ENCODE peak calls at places on chromosomes 6 and 20, in five cellular contexts. One of them, this sample, is unnamed.

GRCh38 chr20:38229376-38230252 is 30.9 kb downstream of the KIAA1755 start:
- DNase-seq in hepatocyte: no peak
- DNase-seq in vagina: no peak
- DNase-seq in D721Med: peak
- DNase-seq in BE2C: no peak
- DNase-seq in this sample: no peak

GRCh38 chr6:106309766-106310373 is 15.7 kb downstream of the ATG5 start:
- DNase-seq in BE2C: no peak
- DNase-seq in D721Med: no peak
- DNase-seq in vagina: no peak
- DNase-seq in hepatocyte: no peak
- DNase-seq in this sample: no peak

GRCh38 chr6:170102038-170102437 is 188.8 kb downstream of the DLL1 start:
- DNase-seq in hepatocyte: no peak
- DNase-seq in vagina: peak
- DNase-seq in BE2C: no peak
- DNase-seq in D721Med: no peak
- DNase-seq in this sample: no peak

GRCh38 chr6:35778437-35778836 is 2.0 kb downstream of the CLPSL2 start:
- DNase-seq in D721Med: no peak
- DNase-seq in BE2C: no peak
- DNase-seq in hepatocyte: no peak
- DNase-seq in vagina: no peak
- DNase-seq in this sample: no peak

GRCh38 chr6:33433560-33434191 is 13.8 kb downstream of the SYNGAP1 start:
- DNase-seq in BE2C: no peak
- DNase-seq in vagina: no peak
- DNase-seq in D721Med: no peak
- DNase-seq in hepatocyte: peak
- DNase-seq in this sample: no peak

GRCh38 chr6:6008648-6009421 is 2.1 kb upstream of the NRN1 start:
- DNase-seq in hepatocyte: peak
- DNase-seq in D721Med: peak
- DNase-seq in vagina: no peak
- DNase-seq in BE2C: peak
- DNase-seq in this sample: no peak

GRCh38 chr6:64012351-64013060 is 376.9 kb downstream of the PHF3 start:
- DNase-seq in BE2C: peak
- DNase-seq in hepatocyte: peak
- DNase-seq in D721Med: no peak
- DNase-seq in vagina: no peak
- DNase-seq in this sample: no peak

GRCh38 chr6:30820196-30820595 is 64.1 kb upstream of the DDR1 start:
- DNase-seq in D721Med: no peak
- DNase-seq in hepatocyte: peak
- DNase-seq in vagina: no peak
- DNase-seq in BE2C: no peak
- DNase-seq in this sample: peak

GRCh38 chr6:90285611-90286381 is 10.8 kb downstream of the BACH2 start:
- DNase-seq in hepatocyte: peak
- DNase-seq in D721Med: no peak
- DNase-seq in BE2C: peak
- DNase-seq in vagina: no peak
- DNase-seq in this sample: peak

GRCh38 chr20:34516874-34517542 is 786 bp downstream of the DYNLRB1 start:
- DNase-seq in BE2C: peak
- DNase-seq in vagina: no peak
- DNase-seq in D721Med: no peak
- DNase-seq in hepatocyte: peak
- DNase-seq in this sample: no peak

GRCh38 chr6:151254451-151255081 is 14.8 kb downstream of the AKAP12 start:
- DNase-seq in D721Med: no peak
- DNase-seq in hepatocyte: peak
- DNase-seq in vagina: no peak
- DNase-seq in BE2C: no peak
- DNase-seq in this sample: no peak

GRCh38 chr6:43890197-43891062 is 120.4 kb downstream of the VEGFA start:
- DNase-seq in vagina: no peak
- DNase-seq in D721Med: no peak
- DNase-seq in hepatocyte: no peak
- DNase-seq in BE2C: no peak
- DNase-seq in this sample: no peak

GRCh38 chr6:159939591-159940016 is 29.3 kb upstream of the IGF2R start:
- DNase-seq in vagina: no peak
- DNase-seq in hepatocyte: no peak
- DNase-seq in D721Med: no peak
- DNase-seq in BE2C: no peak
- DNase-seq in this sample: no peak

GRCh38 chr20:63051186-63051860 is 44.6 kb upstream of the BHLHE23 start:
- DNase-seq in BE2C: no peak
- DNase-seq in vagina: no peak
- DNase-seq in hepatocyte: no peak
- DNase-seq in D721Med: no peak
- DNase-seq in this sample: no peak

GRCh38 chr6:78867020-78867369 is 356 bp upstream of the IRAK1BP1 start:
- DNase-seq in BE2C: no peak
- DNase-seq in vagina: no peak
- DNase-seq in D721Med: peak
- DNase-seq in hepatocyte: no peak
- DNase-seq in this sample: no peak

GRCh38 chr6:13985663-13986325 is 61.0 kb downstream of the RNF182 start:
- DNase-seq in D721Med: no peak
- DNase-seq in hepatocyte: no peak
- DNase-seq in vagina: no peak
- DNase-seq in BE2C: no peak
- DNase-seq in this sample: no peak

GRCh38 chr20:49286689-49287551 is 9.1 kb upstream of the ZNFX1 start:
- DNase-seq in BE2C: no peak
- DNase-seq in D721Med: no peak
- DNase-seq in vagina: no peak
- DNase-seq in hepatocyte: peak
- DNase-seq in this sample: no peak

GRCh38 chr6:116971959-116972358 is 94.9 kb downstream of the RFX6 start:
- DNase-seq in D721Med: no peak
- DNase-seq in hepatocyte: peak
- DNase-seq in BE2C: peak
- DNase-seq in vagina: no peak
- DNase-seq in this sample: no peak

GRCh38 chr6:72218125-72218524 is 331.8 kb downstream of the RIMS1 start:
- DNase-seq in vagina: no peak
- DNase-seq in BE2C: peak
- DNase-seq in hepatocyte: peak
- DNase-seq in D721Med: no peak
- DNase-seq in this sample: no peak

DNA sequence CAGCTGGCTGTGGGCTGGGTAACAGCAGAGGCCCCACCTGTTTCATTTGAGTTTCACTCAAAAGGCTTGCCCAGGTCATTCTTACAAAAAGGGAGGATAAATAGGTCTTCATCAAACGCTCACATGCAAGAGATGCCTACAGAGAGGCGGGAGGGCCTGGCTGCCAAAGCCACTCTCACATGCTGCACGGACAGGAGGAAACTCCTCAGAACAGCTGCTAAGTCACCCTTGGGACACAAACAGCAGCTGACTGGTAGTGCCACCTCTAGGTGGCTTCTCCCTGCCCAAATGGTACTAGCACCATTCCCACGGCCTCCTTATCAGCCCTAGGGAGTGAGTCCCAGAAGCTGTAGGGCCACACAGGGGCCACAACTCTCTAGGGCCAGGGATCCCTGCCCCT is 23.8 kb downstream of the SLC22A23 start:
- DNase-seq in BE2C: no peak
- DNase-seq in vagina: no peak
- DNase-seq in D721Med: no peak
- DNase-seq in hepatocyte: no peak
- DNase-seq in this sample: no peak
- TF ChIP-seq CTCF in BE2C: no peak
- TF ChIP-seq CTCF in vagina: no peak
- TF ChIP-seq CTCF in D721Med: no peak
- TF ChIP-seq CTCF in hepatocyte: no peak
- TF ChIP-seq CTCF in this sample: no peak

GRCh38 chr6:109235639-109236038 is 140.3 kb downstream of the CEP57L1 start:
- DNase-seq in BE2C: no peak
- DNase-seq in D721Med: no peak
- DNase-seq in hepatocyte: no peak
- DNase-seq in vagina: no peak
- DNase-seq in this sample: no peak

GRCh38 chr6:109237082-109237985 is 142.0 kb downstream of the CEP57L1 start:
- DNase-seq in D721Med: no peak
- DNase-seq in BE2C: no peak
- DNase-seq in hepatocyte: no peak
- DNase-seq in vagina: no peak
- DNase-seq in this sample: no peak

GRCh38 chr6:109237986-109238329 is 142.7 kb downstream of the CEP57L1 start:
- DNase-seq in D721Med: no peak
- DNase-seq in hepatocyte: no peak
- DNase-seq in BE2C: no peak
- DNase-seq in vagina: no peak
- DNase-seq in this sample: no peak

GRCh38 chr6:109238405-109238804 is 143.1 kb downstream of the CEP57L1 start:
- DNase-seq in BE2C: no peak
- DNase-seq in vagina: no peak
- DNase-seq in hepatocyte: no peak
- DNase-seq in D721Med: no peak
- DNase-seq in this sample: no peak

GRCh38 chr6:109236140-109237081 is 141.1 kb downstream of the CEP57L1 start:
- DNase-seq in hepatocyte: peak
- DNase-seq in D721Med: peak
- DNase-seq in BE2C: peak
- DNase-seq in vagina: no peak
- DNase-seq in this sample: no peak
- TF ChIP-seq CTCF in hepatocyte: peak
- TF ChIP-seq CTCF in D721Med: peak
- TF ChIP-seq CTCF in BE2C: peak
- TF ChIP-seq CTCF in vagina: no peak
- TF ChIP-seq CTCF in this sample: no peak

GRCh38 chr6:76633259-76633658 is 560.8 kb upstream of the IMPG1 start:
- DNase-seq in BE2C: no peak
- DNase-seq in D721Med: no peak
- DNase-seq in hepatocyte: no peak
- DNase-seq in vagina: no peak
- DNase-seq in this sample: no peak
- TF ChIP-seq CTCF in BE2C: peak
- TF ChIP-seq CTCF in D721Med: no peak
- TF ChIP-seq CTCF in hepatocyte: no peak
- TF ChIP-seq CTCF in vagina: no peak
- TF ChIP-seq CTCF in this sample: no peak

DNA sequence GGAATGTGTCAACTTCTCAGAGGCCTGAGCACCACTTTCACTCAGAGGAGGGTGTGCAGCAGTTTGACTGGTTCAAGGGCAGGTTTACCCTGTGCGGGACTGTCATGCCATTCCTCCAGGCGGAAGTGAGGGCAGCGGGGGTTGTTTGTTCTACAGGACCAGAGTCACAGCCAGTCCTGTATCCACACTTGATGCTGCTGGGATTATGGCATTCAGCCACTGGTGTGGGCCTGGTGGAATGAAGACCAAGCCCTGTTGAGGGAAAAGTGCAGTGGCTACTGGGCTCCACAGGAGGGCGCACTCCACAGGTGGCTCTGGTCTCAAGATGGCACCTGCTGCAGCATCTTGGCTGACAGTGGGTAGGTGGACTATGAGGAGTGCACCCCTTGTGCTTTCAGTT is 14.8 kb downstream of the SEMG2 start:
- DNase-seq in hepatocyte: no peak
- DNase-seq in vagina: no peak
- DNase-seq in BE2C: no peak
- DNase-seq in D721Med: no peak
- DNase-seq in this sample: no peak
- TF ChIP-seq CTCF in hepatocyte: peak
- TF ChIP-seq CTCF in vagina: peak
- TF ChIP-seq CTCF in BE2C: peak
- TF ChIP-seq CTCF in D721Med: peak
- TF ChIP-seq CTCF in this sample: peak

GRCh38 chr6:166354143-166354542 is 11.8 kb upstream of the SFT2D1 start:
- DNase-seq in D721Med: no peak
- DNase-seq in BE2C: no peak
- DNase-seq in hepatocyte: no peak
- DNase-seq in vagina: no peak
- DNase-seq in this sample: no peak
- TF ChIP-seq CTCF in D721Med: no peak
- TF ChIP-seq CTCF in BE2C: no peak
- TF ChIP-seq CTCF in hepatocyte: no peak
- TF ChIP-seq CTCF in vagina: no peak
- TF ChIP-seq CTCF in this sample: no peak

GRCh38 chr6:91340998-91341397 is 754.1 kb upstream of the MAP3K7 start:
- DNase-seq in hepatocyte: no peak
- DNase-seq in BE2C: no peak
- DNase-seq in D721Med: no peak
- DNase-seq in vagina: no peak
- DNase-seq in this sample: no peak

GRCh38 chr6:91341473-91341872 is 754.6 kb upstream of the MAP3K7 start:
- DNase-seq in BE2C: no peak
- DNase-seq in vagina: no peak
- DNase-seq in D721Med: no peak
- DNase-seq in hepatocyte: no peak
- DNase-seq in this sample: no peak

GRCh38 chr6:91337967-91338366 is 751.1 kb upstream of the MAP3K7 start:
- DNase-seq in BE2C: no peak
- DNase-seq in vagina: no peak
- DNase-seq in hepatocyte: no peak
- DNase-seq in D721Med: no peak
- DNase-seq in this sample: no peak
- TF ChIP-seq CTCF in BE2C: peak
- TF ChIP-seq CTCF in vagina: no peak
- TF ChIP-seq CTCF in hepatocyte: no peak
- TF ChIP-seq CTCF in D721Med: no peak
- TF ChIP-seq CTCF in this sample: peak

GRCh38 chr6:161674930-161675523 is 401.2 kb upstream of the AGPAT4 start:
- DNase-seq in BE2C: no peak
- DNase-seq in vagina: no peak
- DNase-seq in D721Med: no peak
- DNase-seq in hepatocyte: no peak
- DNase-seq in this sample: no peak
- TF ChIP-seq CTCF in BE2C: no peak
- TF ChIP-seq CTCF in vagina: no peak
- TF ChIP-seq CTCF in D721Med: no peak
- TF ChIP-seq CTCF in hepatocyte: no peak
- TF ChIP-seq CTCF in this sample: no peak

DNA sequence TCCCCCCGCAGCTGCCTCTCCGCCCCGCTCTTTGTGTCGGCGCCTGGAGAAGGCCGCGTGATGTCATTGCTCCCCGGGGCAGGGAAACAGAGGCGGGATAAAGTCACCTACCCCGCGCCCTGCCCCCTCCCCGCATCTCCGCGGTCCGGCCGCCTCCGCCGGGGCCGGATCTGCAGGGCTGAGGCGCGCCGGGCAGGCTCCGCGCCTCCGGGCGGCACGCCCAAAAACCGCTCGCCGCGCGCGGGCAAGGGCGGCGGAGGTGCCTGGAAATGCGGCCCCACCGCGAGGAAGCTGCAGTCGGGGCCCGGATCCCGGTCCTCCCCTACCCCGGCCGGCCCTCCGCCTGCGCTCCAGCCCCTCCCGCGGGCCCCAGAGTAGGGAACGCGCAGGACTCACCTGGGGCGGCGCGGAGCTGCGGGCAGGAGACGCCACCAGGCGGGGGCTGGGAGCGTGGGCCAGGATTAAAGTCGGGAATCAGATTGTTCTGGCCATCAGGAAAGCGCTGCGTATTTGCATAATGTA is at the start of gene FAXC:
- DNase-seq in vagina: no peak
- DNase-seq in hepatocyte: peak
- DNase-seq in D721Med: peak
- DNase-seq in BE2C: peak
- DNase-seq in this sample: no peak
- TF ChIP-seq CTCF in vagina: no peak
- TF ChIP-seq CTCF in hepatocyte: peak
- TF ChIP-seq CTCF in D721Med: peak
- TF ChIP-seq CTCF in BE2C: peak
- TF ChIP-seq CTCF in this sample: peak

This sample was measured in BJ.